ENCODE peak calls at places on chromosomes 16 and 17, in four cellular contexts. D is K562, A is pancreas, K is OCI-LY7. H is an unnamed sample.

GRCh38 chr16:5054876-5055865 is 10.6 kb downstream of the C16orf89 start:
- DNase-seq in D (no peak), A (no peak), K (no peak), H (no peak)

GRCh38 chr16:2154533-2155090 is 970 bp upstream of the TRAF7 start:
- DNase-seq in D (no peak), A (no peak), K (peak), H (peak)

GRCh38 chr17:50564916-50565315 is 4.4 kb downstream of the CACNA1G start:
- DNase-seq in D (no peak), A (no peak), K (no peak), H (no peak)

GRCh38 chr16:20612551-20613470 is 36.6 kb upstream of the ACSM2B start:
- DNase-seq in D (no peak), A (peak), K (no peak), H (no peak)

GRCh38 chr17:43698678-43699437 is 37.1 kb upstream of the MEOX1 start:
- DNase-seq in D (no peak), A (no peak), K (no peak), H (no peak)

GRCh38 chr16:75216127-75216526 is 2.7 kb upstream of the CTRB1 start:
- DNase-seq in D (no peak), A (peak), K (no peak), H (no peak)

GRCh38 chr17:7747586-7747985 is 30.0 kb downstream of the DNAH2 start:
- DNase-seq in D (no peak), A (no peak), K (no peak), H (no peak)

GRCh38 chr16:85417156-85417860 is 195.8 kb upstream of the GSE1 start:
- DNase-seq in D (no peak), A (no peak), K (peak), H (no peak)

GRCh38 chr16:23301251-23302044 is 654 bp upstream of the SCNN1B start:
- DNase-seq in D (no peak), A (no peak), K (no peak), H (no peak)
- H3K4me3 ChIP-seq in D (no peak), A (peak), K (no peak), H (peak)

GRCh38 chr17:77372444-77373297 is 231.9 kb downstream of the SEC14L1 start:
- DNase-seq in D (peak), A (peak), K (peak), H (peak)
- TF ChIP-seq CTCF in D (no peak), A (no peak), K (peak), H (no peak)

GRCh38 chr16:30903002-30903401 is 6.6 kb downstream of the CTF1 start:
- DNase-seq in D (peak), A (no peak), K (no peak), H (no peak)
- H3K4me3 ChIP-seq in D (no peak), A (no peak), K (no peak), H (no peak)

GRCh38 chr17:57121308-57122042 is 36.4 kb downstream of the AKAP1 start:
- DNase-seq in D (peak), A (peak), K (peak), H (peak)
- TF ChIP-seq CTCF in D (peak), A (peak), K (peak), H (peak)